ENCODE peak calls at places on chromosome 3, in five cellular contexts. T is Caki2, M is Panc1, J is NCI-H460, Q is amniotic epithelial cell. E is an unnamed sample.

GRCh38 chr3:196431193-196432136 is 762 bp downstream of the UBXN7 start:
- DNase-seq in M (no peak), T (peak), J (no peak), Q (peak), E (no peak)

GRCh38 chr3:188197388-188197847 is 43.5 kb downstream of the LPP start:
- DNase-seq in Q (no peak), J (no peak), T (peak), M (no peak), E (no peak)

GRCh38 chr3:171348121-171348520 is 112.1 kb downstream of the TNIK start:
- DNase-seq in Q (peak), J (no peak), M (no peak), T (no peak), E (no peak)

GRCh38 chr3:65888980-65889706 is 149.6 kb downstream of the MAGI1 start:
- DNase-seq in M (peak), J (no peak), T (peak), Q (peak), E (no peak)

GRCh38 chr3:124201786-124202185 is 209.9 kb upstream of the ROPN1 start:
- DNase-seq in M (no peak), J (no peak), T (no peak), Q (no peak), E (no peak)

GRCh38 chr3:14623569-14624051 is 28.0 kb upstream of the CCDC174 start:
- DNase-seq in J (no peak), Q (no peak), T (no peak), M (no peak), E (no peak)

GRCh38 chr3:113552851-113553250 is 20.5 kb downstream of the SIDT1 start:
- DNase-seq in J (no peak), Q (no peak), M (no peak), T (no peak), E (no peak)

GRCh38 chr3:80606073-80606472 is 838.3 kb upstream of the ROBO1 start:
- DNase-seq in M (no peak), J (no peak), T (no peak), Q (no peak), E (no peak)

GRCh38 chr3:177468816-177469590 is 271.7 kb upstream of the TBL1XR1 start:
- DNase-seq in T (peak), M (no peak), J (no peak), Q (peak), E (no peak)

GRCh38 chr3:128198313-128198712 is 45.0 kb downstream of the EEFSEC start:
- DNase-seq in M (no peak), T (no peak), Q (no peak), J (no peak), E (no peak)

GRCh38 chr3:52534281-52535183 is 875 bp upstream of the NT5DC2 start:
- DNase-seq in J (no peak), Q (peak), T (no peak), M (no peak), E (peak)

GRCh38 chr3:124266517-124266916 is 274.6 kb upstream of the ROPN1 start:
- DNase-seq in J (no peak), Q (no peak), T (peak), M (no peak), E (no peak)

GRCh38 chr3:24521306-24522154 is 26.9 kb upstream of the THRB start:
- DNase-seq in J (no peak), T (peak), Q (no peak), M (no peak), E (peak)

GRCh38 chr3:111151438-111151837 is 79.8 kb downstream of the NECTIN3 start:
- DNase-seq in Q (peak), J (no peak), T (peak), M (no peak), E (no peak)

GRCh38 chr3:10248984-10249748 is 907 bp downstream of the TATDN2 start:
- DNase-seq in Q (no peak), M (no peak), J (no peak), T (no peak), E (peak)

GRCh38 chr3:159458010-159458409 is 530.6 kb upstream of the IL12A start:
- DNase-seq in J (no peak), T (peak), Q (peak), M (no peak), E (peak)

GRCh38 chr3:48990636-48991421 is 788 bp downstream of the P4HTM start:
- DNase-seq in J (no peak), Q (no peak), T (peak), M (no peak), E (peak)

GRCh38 chr3:117547956-117548550 is 838.5 kb downstream of the TUSC7 start:
- DNase-seq in Q (peak), J (no peak), M (no peak), T (peak), E (no peak)

GRCh38 chr3:32347286-32348125 is 44.1 kb upstream of the CMTM7 start:
- DNase-seq in Q (no peak), J (no peak), M (no peak), T (peak), E (no peak)

GRCh38 chr3:67044955-67045354 is 46.8 kb downstream of the KBTBD8 start:
- DNase-seq in T (no peak), M (no peak), Q (no peak), J (no peak), E (no peak)

GRCh38 chr3:114839476-114839875 is 307.6 kb downstream of the ZBTB20 start:
- DNase-seq in J (no peak), T (peak), Q (peak), M (no peak), E (no peak)

GRCh38 chr3:36729204-36730056 is 34.9 kb downstream of the DCLK3 start:
- DNase-seq in Q (peak), M (peak), T (peak), J (peak), E (no peak)

GRCh38 chr3:185929192-185930151 is 8.3 kb downstream of the TRA2B start:
- DNase-seq in Q (peak), T (no peak), M (no peak), J (no peak), E (no peak)

GRCh38 chr3:8624612-8625011 is 20.0 kb downstream of the SSUH2 start:
- DNase-seq in T (no peak), J (no peak), Q (no peak), M (no peak), E (no peak)

GRCh38 chr3:31839144-31839917 is 141.7 kb downstream of the OSBPL10 start:
- DNase-seq in T (no peak), J (no peak), Q (peak), M (no peak), E (no peak)

GRCh38 chr3:61560452-61561373 is 658 bp upstream of the PTPRG start:
- DNase-seq in J (peak), T (peak), M (no peak), Q (peak), E (peak)

GRCh38 chr3:17972030-17972429 is 229.6 kb upstream of the TBC1D5 start:
- DNase-seq in M (no peak), T (no peak), J (no peak), Q (no peak), E (no peak)

GRCh38 chr3:152835311-152836102 is 576 bp downstream of the P2RY1 start:
- DNase-seq in Q (peak), M (no peak), T (peak), J (peak), E (peak)

GRCh38 chr3:197027896-197028710 is 1.5 kb downstream of the MELTF start:
- DNase-seq in M (no peak), T (no peak), J (no peak), Q (no peak), E (no peak)

GRCh38 chr3:124597273-124597672 is 133.0 kb upstream of the UMPS start:
- DNase-seq in J (no peak), Q (no peak), M (no peak), T (no peak), E (no peak)

GRCh38 chr3:120661963-120662347 is 20.1 kb downstream of the HGD start:
- DNase-seq in M (no peak), Q (no peak), T (no peak), J (no peak), E (no peak)

GRCh38 chr3:186413615-186414415 is 51.8 kb upstream of the DGKG start:
- DNase-seq in T (no peak), J (no peak), Q (no peak), M (no peak), E (peak)

GRCh38 chr3:102151935-102152334 is 282.9 kb upstream of the ZPLD1 start:
- DNase-seq in M (no peak), J (no peak), Q (no peak), T (no peak), E (no peak)

GRCh38 chr3:172247525-172248274 is 200.6 kb downstream of the GHSR start:
- DNase-seq in M (no peak), T (no peak), J (no peak), Q (no peak), E (no peak)

GRCh38 chr3:71640549-71640948 is 57.0 kb upstream of the FOXP1 start:
- DNase-seq in J (no peak), M (no peak), Q (no peak), T (no peak), E (no peak)